ENCODE peak calls at places on chromosome 5, in seven cellular contexts. D is body of pancreas, K is A549, O is AG04450, S is astrocyte of the cerebellum, H is mucosa of descending colon, E is choroid plexus epithelial cell. C is an unnamed sample.

GRCh38 chr5:131509811-131510210 is 125.2 kb downstream of the RAPGEF6 start:
- DNase-seq in D (no peak), K (no peak), O (no peak), S (no peak), H (no peak), E (no peak), C (no peak)

GRCh38 chr5:125882061-125882460 is 541.1 kb upstream of the GRAMD2B start:
- DNase-seq in D (no peak), K (no peak), O (no peak), S (no peak), H (no peak), E (no peak), C (no peak)

GRCh38 chr5:5335708-5336211 is 86.7 kb upstream of the ICE1 start:
- DNase-seq in D (no peak), K (peak; percentile 46), O (no peak), S (peak; percentile 49), H (no peak), E (peak; percentile 82), C (peak; percentile 74)

GRCh38 chr5:181020716-181021115 is 19.4 kb upstream of the BTNL9 start:
- DNase-seq in D (no peak), K (no peak), O (no peak), S (no peak), H (no peak), E (no peak), C (no peak)

GRCh38 chr5:158385982-158386381 is 527.0 kb upstream of the CLINT1 start:
- DNase-seq in D (no peak), K (no peak), O (no peak), S (no peak), H (no peak), E (no peak), C (no peak)

GRCh38 chr5:113219695-113220094 is 215.1 kb downstream of the TSSK1B start:
- DNase-seq in D (no peak), K (no peak), O (no peak), S (no peak), H (no peak), E (no peak), C (no peak)

GRCh38 chr5:10233505-10233904 is 16.2 kb downstream of the ATPSCKMT start:
- DNase-seq in D (peak; percentile 27), K (peak; percentile 47), O (peak; percentile 84), S (peak; percentile 82), H (peak; percentile 12), E (peak; percentile 97), C (peak; percentile 79)

GRCh38 chr5:103511554-103511885 is 51.1 kb downstream of the NUDT12 start:
- DNase-seq in D (no peak), K (no peak), O (no peak), S (no peak), H (no peak), E (peak; percentile 41), C (peak; percentile 22)

GRCh38 chr5:62199792-62200716 is 106.0 kb upstream of the KIF2A start:
- DNase-seq in D (no peak), K (no peak), O (no peak), S (no peak), H (no peak), E (no peak), C (no peak)

GRCh38 chr5:81286059-81286617 is 15.2 kb upstream of the ZCCHC9 start:
- DNase-seq in D (no peak), K (no peak), O (no peak), S (no peak), H (no peak), E (no peak), C (no peak)

GRCh38 chr5:157963761-157964160 is 104.8 kb upstream of the CLINT1 start:
- DNase-seq in D (no peak), K (no peak), O (no peak), S (no peak), H (no peak), E (no peak), C (no peak)

GRCh38 chr5:16669776-16670175 is 53.0 kb upstream of the RETREG1 start:
- DNase-seq in D (no peak), K (no peak), O (peak; percentile 67), S (peak; percentile 34), H (no peak), E (peak; percentile 95), C (no peak)

GRCh38 chr5:143896471-143896870 is 84.5 kb downstream of the HMHB1 start:
- DNase-seq in D (no peak), K (no peak), O (no peak), S (no peak), H (no peak), E (no peak), C (no peak)

GRCh38 chr5:124328201-124328600 is 418.2 kb downstream of the ZNF608 start:
- DNase-seq in D (no peak), K (no peak), O (no peak), S (no peak), H (no peak), E (no peak), C (no peak)

GRCh38 chr5:157575096-157575872 is at the start of gene ADAM19:
- DNase-seq in D (peak; percentile 8), K (peak; percentile 64), O (no peak), S (no peak), H (no peak), E (peak; percentile 64), C (no peak)

GRCh38 chr5:132639706-132640130 is 18.3 kb upstream of the IL13 start:
- DNase-seq in D (no peak), K (no peak), O (no peak), S (no peak), H (no peak), E (no peak), C (no peak)

GRCh38 chr5:127288676-127289075 is 1.9 kb upstream of the MEGF10 start:
- DNase-seq in D (no peak), K (no peak), O (no peak), S (no peak), H (no peak), E (no peak), C (no peak)

GRCh38 chr5:127293373-127293772 is 2.8 kb downstream of the MEGF10 start:
- DNase-seq in D (no peak), K (no peak), O (no peak), S (no peak), H (no peak), E (no peak), C (no peak)

GRCh38 chr5:127290946-127291763 is 559 bp downstream of the MEGF10 start:
- DNase-seq in D (no peak), K (no peak), O (no peak), S (no peak), H (peak; percentile 13), E (peak; percentile 20), C (no peak)

GRCh38 chr5:127292030-127292735 is 1.6 kb downstream of the MEGF10 start:
- DNase-seq in D (no peak), K (no peak), O (no peak), S (no peak), H (no peak), E (no peak), C (no peak)

GRCh38 chr5:127290019-127290945 is at the start of gene MEGF10:
- DNase-seq in D (peak; percentile 15), K (peak; percentile 48), O (no peak), S (peak; percentile 40), H (peak; percentile 60), E (peak; percentile 70), C (no peak)
- H3K4me3 ChIP-seq in D (no peak within 1 kb of the TSS), K (peak within 1 kb of the TSS; percentile 34), O (peak within 1 kb of the TSS; percentile 29), S (peak within 1 kb of the TSS; percentile 55), H (no peak within 1 kb of the TSS), E (peak within 1 kb of the TSS; percentile 68), C (peak within 1 kb of the TSS; percentile 32)

GRCh38 chr5:96431376-96432244 is 1.4 kb downstream of the PCSK1 start:
- DNase-seq in D (peak; percentile 39), K (no peak), O (no peak), S (peak; percentile 45), H (no peak), E (peak; percentile 57), C (no peak)
- H3K4me3 ChIP-seq in D (no peak overlapping the region), K (no peak overlapping the region), O (no peak overlapping the region), S (peak overlapping the region; percentile 32), H (no peak overlapping the region), E (no peak overlapping the region), C (no peak overlapping the region)

DNA sequence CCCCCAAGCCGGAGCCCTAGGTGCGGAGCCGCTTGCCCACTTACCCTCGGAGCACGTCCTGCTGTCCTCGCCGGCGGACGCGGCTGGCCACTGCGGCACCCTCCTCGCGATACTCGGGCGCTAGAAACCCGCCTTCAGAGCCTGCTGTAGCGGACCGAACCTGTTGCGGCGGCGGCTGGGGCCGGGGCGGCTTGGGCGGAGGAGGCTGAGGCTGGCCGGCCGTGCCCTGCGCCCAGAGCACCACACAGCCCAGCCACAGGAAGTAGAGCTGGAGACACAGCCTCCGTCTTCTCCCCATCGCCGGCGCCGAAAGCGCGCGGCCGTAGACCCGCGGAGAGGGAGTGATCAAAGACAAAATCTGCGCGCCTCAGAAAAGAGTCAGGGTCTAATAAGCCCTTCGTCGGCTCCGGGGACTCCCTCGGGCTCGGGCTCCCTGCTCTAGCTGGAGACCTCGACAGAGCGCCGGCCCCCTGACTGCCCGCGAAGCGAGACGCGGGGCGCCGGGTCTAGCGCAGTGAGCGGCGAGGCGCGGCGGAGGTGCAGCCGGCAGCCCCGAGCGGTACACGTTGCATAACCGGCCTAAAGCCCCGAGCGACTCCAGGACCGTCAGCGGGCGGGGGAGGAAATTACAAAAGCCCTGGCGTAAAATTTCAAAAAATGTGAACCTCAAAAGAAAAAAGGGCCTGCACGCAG is 593 bp downstream of the FBN2 start:
- DNase-seq in D (no peak), K (peak; percentile 26), O (no peak), S (peak; percentile 27), H (no peak), E (peak; percentile 78), C (no peak)
- H3K4me3 ChIP-seq in D (no peak overlapping the region), K (peak overlapping the region; percentile 84), O (peak overlapping the region; percentile 70), S (peak overlapping the region; percentile 82), H (peak overlapping the region; percentile 9), E (peak overlapping the region; percentile 81), C (peak overlapping the region; percentile 79)

GRCh38 chr5:120988970-120989369 is 524.9 kb downstream of the PRR16 start:
- DNase-seq in D (no peak), K (no peak), O (no peak), S (no peak), H (no peak), E (no peak), C (no peak)
- H3K4me3 ChIP-seq in D (no peak overlapping the region), K (no peak overlapping the region), O (no peak overlapping the region), S (no peak overlapping the region), H (no peak overlapping the region), E (no peak overlapping the region), C (no peak overlapping the region)

DNA sequence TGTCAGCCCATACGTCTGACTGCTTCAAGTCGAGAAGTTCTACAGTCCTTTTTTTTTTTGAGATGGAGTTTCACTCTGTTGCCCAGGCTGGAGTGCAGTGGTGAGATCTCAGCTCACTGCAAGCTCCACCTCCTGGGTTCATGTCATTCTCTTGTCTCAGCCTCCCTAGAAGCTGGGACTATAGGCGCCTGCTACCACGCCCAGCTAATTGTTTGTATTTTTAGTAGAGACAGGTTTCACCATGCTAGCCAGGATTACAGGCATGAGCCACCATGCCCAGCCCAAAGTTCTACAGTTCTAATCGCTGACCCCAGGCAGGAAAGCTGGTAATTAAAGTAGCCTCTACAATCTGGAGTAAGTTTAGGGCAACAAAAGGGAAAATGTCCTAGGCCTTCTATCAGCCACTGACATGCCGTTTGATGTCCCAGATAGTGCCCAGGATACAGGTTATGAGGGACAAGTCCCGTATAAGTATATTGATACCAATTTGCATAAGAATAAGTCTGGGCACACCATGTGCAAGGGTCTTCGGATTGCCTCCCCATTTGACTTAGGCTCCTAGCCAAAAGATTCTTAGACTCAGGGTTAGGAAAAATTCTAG is 1110.8 kb downstream of the TAF11L14 start:
- DNase-seq in D (no peak), K (no peak), O (no peak), S (no peak), H (peak; percentile 37), E (no peak), C (no peak)
- H3K4me3 ChIP-seq in D (no peak overlapping the region), K (peak overlapping the region; percentile 46), O (no peak overlapping the region), S (no peak overlapping the region), H (no peak overlapping the region), E (no peak overlapping the region), C (no peak overlapping the region)

C was measured in BJ.